ENCODE peak calls at places on chromosomes 12 and 14, in nine cellular contexts. R is neuronal stem cell; A is endothelial cell of umbilical vein; Y is GM04504; E is stimulated activated CD8-positive, alpha-beta memory T cell treated with anti-CD3 and anti-CD28 coated beads, Interleukin-15, amount 100 ng/mL, for 48 hours; Q is Ammon's horn; G is activated CD4-positive, alpha-beta T cell treated with anti-CD3 and anti-CD28 coated beads, Interleukin-2, amount 50 U/mL, for 4 hours; V is neural crest cell; U is IMR-90. W is an unnamed sample.

GRCh38 chr14:52012635-52013034 is 23.3 kb downstream of the RTRAF start:
- DNase-seq in U (no peak), E (no peak), G (no peak), Q (no peak), A (no peak), Y (no peak), V (no peak), R (no peak), W (no peak)

GRCh38 chr14:104549536-104550339 is 29.8 kb upstream of the C14orf180 start:
- DNase-seq in Q (no peak), E (no peak), Y (no peak), A (no peak), U (no peak), R (no peak), V (no peak), G (no peak), W (peak)

GRCh38 chr14:24013654-24014514 is 25.2 kb downstream of the DHRS4L2 start:
- DNase-seq in G (peak), E (no peak), A (peak), U (peak), R (peak), V (peak), Q (peak), Y (peak), W (peak)

GRCh38 chr14:95204705-95205104 is 47.4 kb upstream of the DICER1 start:
- DNase-seq in R (no peak), E (no peak), U (no peak), G (no peak), Q (no peak), Y (no peak), V (no peak), A (no peak), W (no peak)

GRCh38 chr14:32932921-32933622 is 5.6 kb upstream of the NPAS3 start:
- DNase-seq in G (no peak), Y (no peak), A (no peak), R (peak), V (peak), E (no peak), U (no peak), Q (peak), W (no peak)

GRCh38 chr14:58815046-58815701 is 177.4 kb downstream of the DACT1 start:
- DNase-seq in U (peak), R (no peak), Q (peak), G (no peak), A (no peak), E (no peak), Y (no peak), V (no peak), W (no peak)

GRCh38 chr12:120381752-120382419 is 12.9 kb upstream of the MSI1 start:
- DNase-seq in V (no peak), A (no peak), R (no peak), G (no peak), E (no peak), Q (no peak), U (peak), Y (no peak), W (no peak)

GRCh38 chr12:120012067-120012621 is 23.1 kb downstream of the BICDL1 start:
- DNase-seq in Q (peak), U (peak), V (peak), A (no peak), Y (no peak), E (peak), R (peak), G (peak), W (peak)

GRCh38 chr14:103422981-103423600 is 37.9 kb downstream of the MARK3 start:
- DNase-seq in Q (no peak), V (no peak), U (peak), A (no peak), G (no peak), E (no peak), R (no peak), Y (no peak), W (no peak)

GRCh38 chr14:101895256-101895655 is 69.1 kb upstream of the DYNC1H1 start:
- DNase-seq in Q (no peak), U (no peak), V (no peak), A (no peak), G (no peak), E (no peak), R (no peak), Y (no peak), W (no peak)

GRCh38 chr14:71247106-71247505 is 339.8 kb downstream of the PCNX1 start:
- DNase-seq in A (no peak), U (peak), R (no peak), G (no peak), V (no peak), Q (no peak), E (no peak), Y (no peak), W (no peak)

GRCh38 chr14:33742166-33742565 is 208.7 kb downstream of the EGLN3 start:
- DNase-seq in Y (no peak), A (no peak), G (no peak), V (no peak), U (no peak), R (no peak), Q (no peak), E (no peak), W (no peak)

GRCh38 chr12:46005151-46005797 is 14.9 kb upstream of the SCAF11 start:
- DNase-seq in A (peak), Q (no peak), E (no peak), Y (no peak), V (no peak), R (no peak), U (peak), G (no peak), W (no peak)

GRCh38 chr12:81300454-81300853 is 222.6 kb downstream of the ACSS3 start:
- DNase-seq in Y (no peak), R (no peak), E (no peak), G (no peak), V (no peak), A (no peak), Q (no peak), U (no peak), W (no peak)

GRCh38 chr14:68666206-68666730 is 126.6 kb downstream of the ZFP36L1 start:
- DNase-seq in Y (no peak), R (no peak), G (no peak), V (no peak), Q (no peak), A (peak), U (peak), E (no peak), W (no peak)

GRCh38 chr12:33718631-33719030 is 279.0 kb upstream of the SYT10 start:
- DNase-seq in Q (no peak), G (no peak), Y (no peak), V (no peak), E (no peak), A (no peak), R (no peak), U (no peak), W (no peak)

GRCh38 chr12:40907115-40907521 is 214.9 kb downstream of the CNTN1 start:
- DNase-seq in G (no peak), E (no peak), U (peak), A (no peak), Y (no peak), Q (no peak), R (no peak), V (no peak), W (no peak)

GRCh38 chr14:84535491-84535890 is 994.5 kb upstream of the FLRT2 start:
- DNase-seq in R (no peak), G (no peak), Q (no peak), E (no peak), Y (no peak), U (no peak), V (no peak), A (no peak), W (no peak)

GRCh38 chr12:42564540-42564939 is 25.0 kb downstream of the PRICKLE1 start:
- DNase-seq in V (no peak), A (no peak), E (no peak), G (no peak), U (peak), R (no peak), Y (peak), Q (no peak), W (no peak)

GRCh38 chr12:14396071-14396470 is 30.6 kb downstream of the ATF7IP start:
- DNase-seq in G (no peak), E (no peak), V (no peak), Q (no peak), U (peak), A (no peak), R (no peak), Y (no peak), W (no peak)

GRCh38 chr12:91037301-91037700 is 20.5 kb downstream of the KERA start:
- DNase-seq in E (no peak), A (no peak), Q (no peak), R (no peak), G (no peak), Y (peak), U (peak), V (no peak), W (no peak)

GRCh38 chr14:61290686-61291085 is 9.5 kb upstream of the TMEM30B start:
- DNase-seq in E (no peak), U (no peak), V (no peak), Y (no peak), A (no peak), R (no peak), Q (no peak), G (no peak), W (no peak)

W was measured in activated effector memory CD4-positive, alpha-beta T cell treated with anti-CD3 and anti-CD28 coated beads, Interleukin-2, amount 50 U/mL, for 16 hours.